ENCODE peak calls at places on chromosomes 13 and 19, in nine cellular contexts. One of them, this sample, is unnamed.

GRCh38 chr19:36686365-36687213 is 823 bp upstream of the ZNF567 start:
- DNase-seq in A549: no peak
- DNase-seq in NB4: no peak
- DNase-seq in WTC11: no peak
- DNase-seq in SK-N-SH: no peak
- DNase-seq in GM12878: no peak
- DNase-seq in endothelial cell of umbilical vein: no peak
- DNase-seq in HCT116: no peak
- DNase-seq in H1: peak; percentile 41
- DNase-seq in this sample: no peak

GRCh38 chr19:54188224-54188871 is 1.0 kb downstream of the MBOAT7 start:
- DNase-seq in A549: peak; percentile 41
- DNase-seq in NB4: peak; percentile 81
- DNase-seq in WTC11: peak; percentile 27
- DNase-seq in SK-N-SH: no peak
- DNase-seq in GM12878: no peak
- DNase-seq in endothelial cell of umbilical vein: peak; percentile 89
- DNase-seq in HCT116: no peak
- DNase-seq in H1: no peak
- DNase-seq in this sample: peak; percentile 91

GRCh38 chr13:109881961-109882558 is 95.7 kb upstream of the IRS2 start:
- DNase-seq in A549: no peak
- DNase-seq in NB4: no peak
- DNase-seq in WTC11: no peak
- DNase-seq in SK-N-SH: no peak
- DNase-seq in GM12878: no peak
- DNase-seq in endothelial cell of umbilical vein: no peak
- DNase-seq in HCT116: no peak
- DNase-seq in H1: no peak
- DNase-seq in this sample: no peak

GRCh38 chr19:6220385-6221191 is 59.2 kb downstream of the MLLT1 start:
- DNase-seq in A549: no peak
- DNase-seq in NB4: no peak
- DNase-seq in WTC11: no peak
- DNase-seq in SK-N-SH: no peak
- DNase-seq in GM12878: no peak
- DNase-seq in endothelial cell of umbilical vein: no peak
- DNase-seq in HCT116: no peak
- DNase-seq in H1: no peak
- DNase-seq in this sample: no peak

GRCh38 chr19:49327878-49328544 is 3.0 kb upstream of the SLC6A16 start:
- DNase-seq in A549: peak; percentile 51
- DNase-seq in NB4: peak; percentile 43
- DNase-seq in WTC11: peak; percentile 62
- DNase-seq in SK-N-SH: no peak
- DNase-seq in GM12878: no peak
- DNase-seq in endothelial cell of umbilical vein: peak; percentile 34
- DNase-seq in HCT116: peak; percentile 19
- DNase-seq in H1: no peak
- DNase-seq in this sample: peak; percentile 48

GRCh38 chr13:79427265-79427664 is 21.2 kb upstream of the RBM26 start:
- DNase-seq in A549: no peak
- DNase-seq in NB4: no peak
- DNase-seq in WTC11: no peak
- DNase-seq in SK-N-SH: no peak
- DNase-seq in GM12878: no peak
- DNase-seq in endothelial cell of umbilical vein: no peak
- DNase-seq in HCT116: no peak
- DNase-seq in H1: no peak
- DNase-seq in this sample: no peak

GRCh38 chr19:3536429-3537100 is 2.4 kb upstream of the TEKTIP1 start:
- DNase-seq in A549: no peak
- DNase-seq in NB4: no peak
- DNase-seq in WTC11: no peak
- DNase-seq in SK-N-SH: peak; percentile 70
- DNase-seq in GM12878: no peak
- DNase-seq in endothelial cell of umbilical vein: no peak
- DNase-seq in HCT116: no peak
- DNase-seq in H1: no peak
- DNase-seq in this sample: no peak

GRCh38 chr19:33279430-33280350 is 22.6 kb downstream of the CEBPA start:
- DNase-seq in A549: no peak
- DNase-seq in NB4: no peak
- DNase-seq in WTC11: no peak
- DNase-seq in SK-N-SH: no peak
- DNase-seq in GM12878: no peak
- DNase-seq in endothelial cell of umbilical vein: no peak
- DNase-seq in HCT116: no peak
- DNase-seq in H1: no peak
- DNase-seq in this sample: no peak

GRCh38 chr19:17909017-17909732 is 23.6 kb upstream of the CCDC124 start:
- DNase-seq in A549: no peak
- DNase-seq in NB4: no peak
- DNase-seq in WTC11: peak; percentile 23
- DNase-seq in SK-N-SH: no peak
- DNase-seq in GM12878: no peak
- DNase-seq in endothelial cell of umbilical vein: no peak
- DNase-seq in HCT116: no peak
- DNase-seq in H1: peak; percentile 47
- DNase-seq in this sample: no peak

GRCh38 chr19:49344516-49345423 is 9.6 kb downstream of the CD37 start:
- DNase-seq in A549: no peak
- DNase-seq in NB4: no peak
- DNase-seq in WTC11: no peak
- DNase-seq in SK-N-SH: no peak
- DNase-seq in GM12878: no peak
- DNase-seq in endothelial cell of umbilical vein: no peak
- DNase-seq in HCT116: no peak
- DNase-seq in H1: no peak
- DNase-seq in this sample: no peak

GRCh38 chr19:8490873-8491272 is 11.6 kb downstream of the PRAM1 start:
- DNase-seq in A549: no peak
- DNase-seq in NB4: no peak
- DNase-seq in WTC11: no peak
- DNase-seq in SK-N-SH: no peak
- DNase-seq in GM12878: no peak
- DNase-seq in endothelial cell of umbilical vein: no peak
- DNase-seq in HCT116: no peak
- DNase-seq in H1: no peak
- DNase-seq in this sample: no peak

GRCh38 chr19:2210987-2211740 is 25.0 kb downstream of the PLEKHJ1 start:
- DNase-seq in A549: no peak
- DNase-seq in NB4: no peak
- DNase-seq in WTC11: no peak
- DNase-seq in SK-N-SH: no peak
- DNase-seq in GM12878: no peak
- DNase-seq in endothelial cell of umbilical vein: no peak
- DNase-seq in HCT116: no peak
- DNase-seq in H1: no peak
- DNase-seq in this sample: no peak

GRCh38 chr19:28504139-28504538 is 708.8 kb downstream of the UQCRFS1 start:
- DNase-seq in A549: no peak
- DNase-seq in NB4: peak; percentile 14
- DNase-seq in WTC11: no peak
- DNase-seq in SK-N-SH: no peak
- DNase-seq in GM12878: no peak
- DNase-seq in endothelial cell of umbilical vein: no peak
- DNase-seq in HCT116: no peak
- DNase-seq in H1: no peak
- DNase-seq in this sample: no peak

GRCh38 chr13:22173605-22174004 is 502.7 kb downstream of the FGF9 start:
- DNase-seq in A549: peak; percentile 1
- DNase-seq in NB4: no peak
- DNase-seq in WTC11: no peak
- DNase-seq in SK-N-SH: no peak
- DNase-seq in GM12878: no peak
- DNase-seq in endothelial cell of umbilical vein: no peak
- DNase-seq in HCT116: peak; percentile 16
- DNase-seq in H1: no peak
- DNase-seq in this sample: no peak

GRCh38 chr19:30785728-30786127 is 413.5 kb downstream of the ZNF536 start:
- DNase-seq in A549: no peak
- DNase-seq in NB4: peak; percentile 1
- DNase-seq in WTC11: no peak
- DNase-seq in SK-N-SH: no peak
- DNase-seq in GM12878: no peak
- DNase-seq in endothelial cell of umbilical vein: no peak
- DNase-seq in HCT116: no peak
- DNase-seq in H1: no peak
- DNase-seq in this sample: no peak

GRCh38 chr19:50214699-50215543 is 11.5 kb downstream of the MYH14 start:
- DNase-seq in A549: no peak
- DNase-seq in NB4: no peak
- DNase-seq in WTC11: peak; percentile 55
- DNase-seq in SK-N-SH: no peak
- DNase-seq in GM12878: no peak
- DNase-seq in endothelial cell of umbilical vein: no peak
- DNase-seq in HCT116: peak; percentile 52
- DNase-seq in H1: peak; percentile 53
- DNase-seq in this sample: no peak

GRCh38 chr13:107866666-107867623 is 348.4 kb downstream of the LIG4 start:
- DNase-seq in A549: no peak
- DNase-seq in NB4: no peak
- DNase-seq in WTC11: peak; percentile 44
- DNase-seq in SK-N-SH: peak; percentile 80
- DNase-seq in GM12878: no peak
- DNase-seq in endothelial cell of umbilical vein: peak; percentile 40
- DNase-seq in HCT116: no peak
- DNase-seq in H1: peak; percentile 63
- DNase-seq in this sample: peak; percentile 94

GRCh38 chr19:33196446-33197193 is 2.5 kb downstream of the LRP3 start:
- DNase-seq in A549: no peak
- DNase-seq in NB4: no peak
- DNase-seq in WTC11: no peak
- DNase-seq in SK-N-SH: no peak
- DNase-seq in GM12878: no peak
- DNase-seq in endothelial cell of umbilical vein: no peak
- DNase-seq in HCT116: no peak
- DNase-seq in H1: no peak
- DNase-seq in this sample: no peak

DNA sequence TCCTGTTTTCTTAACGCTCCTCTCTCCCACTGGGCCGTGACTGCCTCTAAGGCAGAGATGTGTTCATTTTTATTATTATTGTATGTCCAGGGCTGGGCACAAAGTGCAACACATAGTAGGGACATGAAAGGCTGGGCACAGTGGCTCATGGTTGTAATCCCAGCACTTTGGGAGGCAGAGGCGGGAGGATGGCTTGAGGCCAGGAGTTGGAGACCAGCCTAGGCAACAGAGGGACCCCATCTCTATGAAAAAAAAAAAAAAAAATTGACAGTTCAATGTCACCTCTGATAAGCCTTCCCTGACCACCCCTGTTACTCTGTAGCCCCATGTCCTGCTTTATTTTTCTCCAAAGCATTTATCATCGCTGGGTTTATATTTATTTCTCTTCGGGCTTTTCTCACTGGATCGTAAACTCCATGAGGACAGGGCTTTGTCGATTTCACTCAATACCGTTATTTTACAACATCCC is 481 bp upstream of the SAE1 start:
- DNase-seq in A549: no peak
- DNase-seq in NB4: peak; percentile 43
- DNase-seq in WTC11: no peak
- DNase-seq in SK-N-SH: no peak
- DNase-seq in GM12878: no peak
- DNase-seq in endothelial cell of umbilical vein: no peak
- DNase-seq in HCT116: no peak
- DNase-seq in H1: no peak
- DNase-seq in this sample: no peak
- TF ChIP-seq MAX in A549: no peak
- TF ChIP-seq MAX in NB4: no peak
- TF ChIP-seq MAX in WTC11: no peak
- TF ChIP-seq MAX in SK-N-SH: no peak
- TF ChIP-seq MAX in GM12878: no peak
- TF ChIP-seq MAX in endothelial cell of umbilical vein: no peak
- TF ChIP-seq MAX in HCT116: no peak
- TF ChIP-seq MAX in H1: no peak
- TF ChIP-seq MAX in this sample: no peak

DNA sequence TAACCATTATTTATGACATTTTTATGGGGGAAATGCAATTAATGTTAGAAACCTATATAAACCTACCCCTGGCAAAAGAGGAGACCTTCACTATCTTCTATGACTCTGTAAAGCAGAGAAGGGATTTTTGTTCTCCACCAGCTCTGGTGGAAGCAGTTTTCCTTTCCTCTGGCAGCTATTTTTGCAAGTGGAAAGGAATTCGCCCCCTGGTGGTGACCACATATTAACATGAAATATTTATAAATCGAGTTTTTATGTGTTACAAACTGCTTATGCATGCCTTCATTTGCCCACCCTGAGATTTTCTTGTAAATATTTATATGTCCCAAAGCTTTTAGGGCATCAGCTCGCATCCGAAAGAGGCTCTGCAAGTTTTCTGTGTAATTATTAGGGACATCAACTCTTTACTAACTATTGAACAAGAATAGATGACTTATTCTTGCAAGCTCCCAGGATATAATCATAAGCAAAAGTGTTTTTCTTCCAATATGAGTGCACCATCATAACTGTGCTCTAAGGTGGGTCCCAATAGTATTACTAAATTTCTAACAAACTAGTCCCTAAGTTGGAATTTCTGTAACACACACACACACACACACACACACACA is 62.4 kb downstream of the SERTM1 start:
- DNase-seq in A549: peak; percentile 50
- DNase-seq in NB4: peak; percentile 71
- DNase-seq in WTC11: peak; percentile 24
- DNase-seq in SK-N-SH: peak; percentile 37
- DNase-seq in GM12878: no peak
- DNase-seq in endothelial cell of umbilical vein: peak; percentile 65
- DNase-seq in HCT116: peak; percentile 31
- DNase-seq in H1: no peak
- DNase-seq in this sample: peak; percentile 32
- TF ChIP-seq MAX in A549: no peak
- TF ChIP-seq MAX in NB4: no peak
- TF ChIP-seq MAX in WTC11: no peak
- TF ChIP-seq MAX in SK-N-SH: no peak
- TF ChIP-seq MAX in GM12878: no peak
- TF ChIP-seq MAX in endothelial cell of umbilical vein: no peak
- TF ChIP-seq MAX in HCT116: no peak
- TF ChIP-seq MAX in H1: no peak
- TF ChIP-seq MAX in this sample: no peak

GRCh38 chr19:56167064-56167578 is 8.7 kb upstream of the GALP start:
- DNase-seq in A549: no peak
- DNase-seq in NB4: peak; percentile 17
- DNase-seq in WTC11: no peak
- DNase-seq in SK-N-SH: no peak
- DNase-seq in GM12878: no peak
- DNase-seq in endothelial cell of umbilical vein: no peak
- DNase-seq in HCT116: no peak
- DNase-seq in H1: no peak
- DNase-seq in this sample: peak; percentile 53
- TF ChIP-seq MAX in A549: no peak
- TF ChIP-seq MAX in NB4: no peak
- TF ChIP-seq MAX in WTC11: no peak
- TF ChIP-seq MAX in SK-N-SH: no peak
- TF ChIP-seq MAX in GM12878: no peak
- TF ChIP-seq MAX in endothelial cell of umbilical vein: no peak
- TF ChIP-seq MAX in HCT116: no peak
- TF ChIP-seq MAX in H1: no peak
- TF ChIP-seq MAX in this sample: no peak

GRCh38 chr13:76397413-76397812 is 488.8 kb downstream of the KCTD12 start:
- DNase-seq in A549: no peak
- DNase-seq in NB4: no peak
- DNase-seq in WTC11: no peak
- DNase-seq in SK-N-SH: no peak
- DNase-seq in GM12878: no peak
- DNase-seq in endothelial cell of umbilical vein: no peak
- DNase-seq in HCT116: no peak
- DNase-seq in H1: no peak
- DNase-seq in this sample: no peak

GRCh38 chr13:76398426-76398825 is 487.8 kb downstream of the KCTD12 start:
- DNase-seq in A549: no peak
- DNase-seq in NB4: no peak
- DNase-seq in WTC11: no peak
- DNase-seq in SK-N-SH: no peak
- DNase-seq in GM12878: no peak
- DNase-seq in endothelial cell of umbilical vein: no peak
- DNase-seq in HCT116: no peak
- DNase-seq in H1: no peak
- DNase-seq in this sample: no peak
- TF ChIP-seq MAX in A549: no peak
- TF ChIP-seq MAX in NB4: no peak
- TF ChIP-seq MAX in WTC11: no peak
- TF ChIP-seq MAX in SK-N-SH: no peak
- TF ChIP-seq MAX in GM12878: no peak
- TF ChIP-seq MAX in endothelial cell of umbilical vein: no peak
- TF ChIP-seq MAX in HCT116: no peak
- TF ChIP-seq MAX in H1: no peak
- TF ChIP-seq MAX in this sample: no peak